ENCODE peak calls at places on chromosomes 7 and 10, in four cellular contexts. One of them, this sample, is unnamed.

GRCh38 chr7:96826089-96826488 is 116.4 kb upstream of the SEM1 start:
- DNase-seq in A549: no peak
- DNase-seq in HepG2: peak
- DNase-seq in K562: no peak
- DNase-seq in this sample: no peak

GRCh38 chr10:104417629-104418292 is 64.1 kb downstream of the CFAP58 start:
- DNase-seq in A549: no peak
- DNase-seq in HepG2: no peak
- DNase-seq in K562: no peak
- DNase-seq in this sample: no peak

GRCh38 chr10:70588255-70588654 is 14.3 kb downstream of the PRF1 start:
- DNase-seq in A549: no peak
- DNase-seq in HepG2: no peak
- DNase-seq in K562: no peak
- DNase-seq in this sample: no peak

GRCh38 chr7:22730921-22731654 is 4.1 kb downstream of the IL6 start:
- DNase-seq in A549: peak
- DNase-seq in HepG2: no peak
- DNase-seq in K562: no peak
- DNase-seq in this sample: no peak

GRCh38 chr7:134685250-134685649 is 38.6 kb downstream of the BPGM start:
- DNase-seq in A549: no peak
- DNase-seq in HepG2: no peak
- DNase-seq in K562: no peak
- DNase-seq in this sample: no peak

GRCh38 chr10:110437761-110438341 is 59.9 kb upstream of the DUSP5 start:
- DNase-seq in A549: no peak
- DNase-seq in HepG2: no peak
- DNase-seq in K562: no peak
- DNase-seq in this sample: no peak

GRCh38 chr10:82811621-82812020 is 936.6 kb downstream of the NRG3 start:
- DNase-seq in A549: peak
- DNase-seq in HepG2: no peak
- DNase-seq in K562: peak
- DNase-seq in this sample: no peak

GRCh38 chr10:86348321-86349210 is 18.0 kb downstream of the GRID1 start:
- DNase-seq in A549: no peak
- DNase-seq in HepG2: peak
- DNase-seq in K562: peak
- DNase-seq in this sample: no peak

GRCh38 chr10:30819306-30820190 is 190.0 kb upstream of the LYZL2 start:
- DNase-seq in A549: no peak
- DNase-seq in HepG2: no peak
- DNase-seq in K562: no peak
- DNase-seq in this sample: no peak

GRCh38 chr10:102421645-102422585 is 1.3 kb downstream of the FBXL15 start:
- DNase-seq in A549: no peak
- DNase-seq in HepG2: peak
- DNase-seq in K562: peak
- DNase-seq in this sample: no peak

GRCh38 chr10:92699518-92700272 is 9.9 kb downstream of the HHEX start:
- DNase-seq in A549: peak
- DNase-seq in HepG2: no peak
- DNase-seq in K562: no peak
- DNase-seq in this sample: no peak

GRCh38 chr10:16987129-16987670 is 142.4 kb downstream of the CUBN start:
- DNase-seq in A549: no peak
- DNase-seq in HepG2: no peak
- DNase-seq in K562: no peak
- DNase-seq in this sample: no peak

GRCh38 chr10:30747633-30748032 is 118.1 kb upstream of the LYZL2 start:
- DNase-seq in A549: no peak
- DNase-seq in HepG2: no peak
- DNase-seq in K562: no peak
- DNase-seq in this sample: peak

GRCh38 chr10:16105082-16105481 is 244.8 kb upstream of the MINDY3 start:
- DNase-seq in A549: no peak
- DNase-seq in HepG2: no peak
- DNase-seq in K562: no peak
- DNase-seq in this sample: no peak

GRCh38 chr7:73937014-73937413 is 76.1 kb downstream of the TMEM270 start:
- DNase-seq in A549: no peak
- DNase-seq in HepG2: no peak
- DNase-seq in K562: no peak
- DNase-seq in this sample: no peak

GRCh38 chr10:84156768-84157167 is 16.8 kb upstream of the GPR15LG start:
- DNase-seq in A549: no peak
- DNase-seq in HepG2: no peak
- DNase-seq in K562: no peak
- DNase-seq in this sample: no peak

GRCh38 chr7:918441-919113 is 35.9 kb downstream of the ADAP1 start:
- DNase-seq in A549: no peak
- DNase-seq in HepG2: no peak
- DNase-seq in K562: no peak
- DNase-seq in this sample: no peak

GRCh38 chr7:106346678-106347217 is 62.0 kb upstream of the NAMPT start:
- DNase-seq in A549: peak
- DNase-seq in HepG2: no peak
- DNase-seq in K562: no peak
- DNase-seq in this sample: peak

GRCh38 chr7:26143298-26144044 is 8.5 kb upstream of the NFE2L3 start:
- DNase-seq in A549: peak
- DNase-seq in HepG2: no peak
- DNase-seq in K562: no peak
- DNase-seq in this sample: no peak

GRCh38 chr7:44323381-44324203 is 1.8 kb downstream of the CAMK2B start:
- DNase-seq in A549: no peak
- DNase-seq in HepG2: no peak
- DNase-seq in K562: no peak
- DNase-seq in this sample: no peak

GRCh38 chr7:96901822-96902412 is 103.4 kb upstream of the DLX6 start:
- DNase-seq in A549: no peak
- DNase-seq in HepG2: no peak
- DNase-seq in K562: no peak
- DNase-seq in this sample: no peak

GRCh38 chr7:139118234-139118802 is 8.8 kb upstream of the ZC3HAV1 start:
- DNase-seq in A549: peak
- DNase-seq in HepG2: peak
- DNase-seq in K562: peak
- DNase-seq in this sample: peak

GRCh38 chr10:62769574-62770242 is 34.8 kb upstream of the ADO start:
- DNase-seq in A549: peak
- DNase-seq in HepG2: no peak
- DNase-seq in K562: peak
- DNase-seq in this sample: no peak

GRCh38 chr7:100369105-100369504 is 4.2 kb upstream of the PILRA start:
- DNase-seq in A549: no peak
- DNase-seq in HepG2: no peak
- DNase-seq in K562: no peak
- DNase-seq in this sample: peak

DNA sequence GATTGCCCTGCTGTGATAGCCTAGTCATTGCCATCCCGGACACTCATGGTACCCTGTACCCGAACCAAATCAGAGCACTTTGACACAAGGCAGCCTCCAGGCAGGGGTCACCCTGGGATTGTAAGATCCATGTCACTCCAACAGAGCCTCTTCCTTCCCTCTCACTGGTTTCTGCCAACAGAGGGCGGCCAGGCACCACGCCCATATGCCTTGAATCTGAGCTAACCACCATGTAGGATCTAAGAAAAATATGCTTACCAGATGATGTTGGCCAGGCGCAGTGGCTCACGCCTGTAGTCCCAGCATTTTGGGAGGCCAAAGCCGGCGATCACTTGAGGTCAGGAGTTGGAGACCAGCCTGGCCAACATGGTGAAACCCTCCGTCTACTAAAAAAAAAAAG is 389.2 kb upstream of the KLF6 start:
- DNase-seq in A549: peak
- DNase-seq in HepG2: peak
- DNase-seq in K562: no peak
- DNase-seq in this sample: no peak
- TF ChIP-seq CHD4 in A549: no peak
- TF ChIP-seq CHD4 in HepG2: no peak
- TF ChIP-seq CHD4 in K562: no peak
- TF ChIP-seq CHD4 in this sample: no peak

DNA sequence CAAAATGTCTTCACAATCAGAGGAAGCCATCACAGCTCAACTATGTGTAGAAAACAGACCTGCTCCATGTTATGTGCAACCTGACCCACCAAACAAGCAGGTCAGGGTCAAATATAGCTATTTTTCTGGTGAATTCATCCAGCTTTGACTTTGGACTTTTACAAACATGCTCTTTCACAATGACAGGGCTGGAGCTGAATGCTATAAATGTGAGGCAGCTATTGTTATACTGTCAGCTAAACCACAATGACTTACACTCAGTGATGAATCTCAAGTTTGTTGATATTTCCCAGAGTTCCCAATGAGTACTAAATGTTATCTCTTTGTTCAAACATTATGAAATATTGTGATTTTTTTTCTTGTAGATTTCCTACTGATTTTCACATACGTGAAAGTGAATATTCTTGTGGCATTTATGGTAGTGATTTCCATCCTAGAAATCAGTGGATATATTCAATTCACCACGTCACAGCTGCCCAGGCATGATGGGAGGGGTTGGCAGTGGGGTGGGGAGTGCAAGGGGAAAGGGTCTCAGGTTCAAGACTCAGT is 2.5 kb upstream of the ITIH2 start:
- DNase-seq in A549: peak
- DNase-seq in HepG2: peak
- DNase-seq in K562: no peak
- DNase-seq in this sample: no peak
- TF ChIP-seq CHD4 in A549: no peak
- TF ChIP-seq CHD4 in HepG2: peak
- TF ChIP-seq CHD4 in K562: no peak
- TF ChIP-seq CHD4 in this sample: no peak

GRCh38 chr10:79144341-79145173 is 75.8 kb downstream of the ZMIZ1 start:
- DNase-seq in A549: no peak
- DNase-seq in HepG2: no peak
- DNase-seq in K562: no peak
- DNase-seq in this sample: no peak
- TF ChIP-seq CHD4 in A549: no peak
- TF ChIP-seq CHD4 in HepG2: no peak
- TF ChIP-seq CHD4 in K562: peak
- TF ChIP-seq CHD4 in this sample: no peak

DNA sequence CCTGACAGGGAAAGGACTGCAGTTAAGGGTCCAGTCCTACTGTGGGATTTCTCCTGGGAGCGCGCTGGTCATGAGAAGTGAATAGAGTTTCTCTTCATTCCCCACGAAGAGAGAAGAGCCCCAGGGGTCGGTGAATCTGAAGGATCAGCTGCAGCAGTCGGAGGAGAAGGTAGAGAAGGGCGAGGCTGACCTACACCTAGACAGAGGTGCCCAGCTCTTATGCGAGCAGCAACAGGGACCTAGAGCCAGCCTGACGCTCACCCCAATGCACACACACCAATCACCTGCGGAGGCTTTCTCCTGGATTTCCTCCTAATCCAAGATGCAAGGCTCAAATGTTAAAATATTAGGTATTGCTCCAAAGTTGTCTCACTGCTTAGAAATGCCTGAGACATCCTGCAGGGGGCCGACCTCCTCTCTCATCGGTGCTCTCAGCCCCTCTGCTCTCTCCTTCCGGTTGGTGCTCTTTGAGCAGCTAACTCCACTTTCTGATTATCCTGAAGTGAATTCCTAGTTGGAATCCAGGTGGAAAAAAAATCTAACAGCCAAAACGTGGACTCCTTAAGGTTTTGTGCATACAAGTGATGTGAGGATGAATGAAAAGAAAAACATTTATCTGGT is 176.4 kb downstream of the AHR start:
- DNase-seq in A549: peak
- DNase-seq in HepG2: peak
- DNase-seq in K562: peak
- DNase-seq in this sample: no peak
- TF ChIP-seq CHD4 in A549: no peak
- TF ChIP-seq CHD4 in HepG2: no peak
- TF ChIP-seq CHD4 in K562: no peak
- TF ChIP-seq CHD4 in this sample: no peak

GRCh38 chr7:66356277-66356721 is 151.2 kb downstream of the TPST1 start:
- DNase-seq in A549: no peak
- DNase-seq in HepG2: no peak
- DNase-seq in K562: no peak
- DNase-seq in this sample: no peak
- TF ChIP-seq CHD4 in A549: no peak
- TF ChIP-seq CHD4 in HepG2: no peak
- TF ChIP-seq CHD4 in K562: no peak
- TF ChIP-seq CHD4 in this sample: no peak

GRCh38 chr7:120931243-120931642 is 19.3 kb upstream of the ING3 start:
- DNase-seq in A549: no peak
- DNase-seq in HepG2: no peak
- DNase-seq in K562: no peak
- DNase-seq in this sample: no peak
- TF ChIP-seq CHD4 in A549: no peak
- TF ChIP-seq CHD4 in HepG2: no peak
- TF ChIP-seq CHD4 in K562: no peak
- TF ChIP-seq CHD4 in this sample: no peak

GRCh38 chr10:47330366-47330765 is 8.1 kb downstream of the GDF2 start:
- DNase-seq in A549: no peak
- DNase-seq in HepG2: no peak
- DNase-seq in K562: no peak
- DNase-seq in this sample: no peak
- TF ChIP-seq CHD4 in A549: no peak
- TF ChIP-seq CHD4 in HepG2: no peak
- TF ChIP-seq CHD4 in K562: no peak
- TF ChIP-seq CHD4 in this sample: no peak

GRCh38 chr7:87886875-87887274 is 10.6 kb downstream of the DBF4 start:
- DNase-seq in A549: peak
- DNase-seq in HepG2: peak
- DNase-seq in K562: no peak
- DNase-seq in this sample: no peak
- TF ChIP-seq CHD4 in A549: no peak
- TF ChIP-seq CHD4 in HepG2: no peak
- TF ChIP-seq CHD4 in K562: no peak
- TF ChIP-seq CHD4 in this sample: no peak

GRCh38 chr7:158470336-158470735 is 117.3 kb downstream of the PTPRN2 start:
- DNase-seq in A549: no peak
- DNase-seq in HepG2: no peak
- DNase-seq in K562: no peak
- DNase-seq in this sample: no peak

GRCh38 chr7:158469396-158470051 is 118.1 kb downstream of the PTPRN2 start:
- DNase-seq in A549: no peak
- DNase-seq in HepG2: no peak
- DNase-seq in K562: no peak
- DNase-seq in this sample: no peak

GRCh38 chr7:158467562-158467961 is 120.1 kb downstream of the PTPRN2 start:
- DNase-seq in A549: no peak
- DNase-seq in HepG2: no peak
- DNase-seq in K562: no peak
- DNase-seq in this sample: no peak

GRCh38 chr7:158468700-158469296 is 118.8 kb downstream of the PTPRN2 start:
- DNase-seq in A549: no peak
- DNase-seq in HepG2: no peak
- DNase-seq in K562: no peak
- DNase-seq in this sample: no peak

GRCh38 chr7:158468225-158468624 is 119.4 kb downstream of the PTPRN2 start:
- DNase-seq in A549: no peak
- DNase-seq in HepG2: no peak
- DNase-seq in K562: no peak
- DNase-seq in this sample: no peak
- TF ChIP-seq CHD4 in A549: no peak
- TF ChIP-seq CHD4 in HepG2: no peak
- TF ChIP-seq CHD4 in K562: no peak
- TF ChIP-seq CHD4 in this sample: no peak

This sample was measured in GM12878.